ENCODE peak calls at places on chromosomes 1 and 21, in nine cellular contexts. One of them, this sample, is unnamed.

GRCh38 chr1:220691039-220691684 is 999 bp downstream of the C1orf115 start:
- DNase-seq in B cell: no peak
- DNase-seq in endothelial cell: no peak
- DNase-seq in cardiac fibroblast: no peak
- DNase-seq in lower leg skin: no peak
- DNase-seq in left lung: no peak
- DNase-seq in AG10803: no peak
- DNase-seq in type B pancreatic cell: no peak
- DNase-seq in neural crest cell: no peak
- DNase-seq in this sample: no peak

GRCh38 chr1:234256359-234256758 is 116.9 kb upstream of the COA6 start:
- DNase-seq in type B pancreatic cell: no peak
- DNase-seq in left lung: no peak
- DNase-seq in lower leg skin: no peak
- DNase-seq in neural crest cell: no peak
- DNase-seq in B cell: no peak
- DNase-seq in cardiac fibroblast: peak
- DNase-seq in endothelial cell: no peak
- DNase-seq in AG10803: peak
- DNase-seq in this sample: no peak

GRCh38 chr1:172143384-172144025 is 277.0 kb upstream of the C1orf105 start:
- DNase-seq in endothelial cell: no peak
- DNase-seq in AG10803: peak
- DNase-seq in B cell: no peak
- DNase-seq in type B pancreatic cell: no peak
- DNase-seq in left lung: no peak
- DNase-seq in neural crest cell: no peak
- DNase-seq in lower leg skin: no peak
- DNase-seq in cardiac fibroblast: peak
- DNase-seq in this sample: no peak

GRCh38 chr1:161009602-161010211 is 11.2 kb downstream of the F11R start:
- DNase-seq in cardiac fibroblast: no peak
- DNase-seq in left lung: no peak
- DNase-seq in AG10803: no peak
- DNase-seq in B cell: no peak
- DNase-seq in neural crest cell: no peak
- DNase-seq in type B pancreatic cell: no peak
- DNase-seq in endothelial cell: no peak
- DNase-seq in lower leg skin: no peak
- DNase-seq in this sample: no peak

GRCh38 chr1:153384996-153385580 is 5.8 kb downstream of the S100A8 start:
- DNase-seq in lower leg skin: no peak
- DNase-seq in AG10803: no peak
- DNase-seq in B cell: no peak
- DNase-seq in neural crest cell: no peak
- DNase-seq in cardiac fibroblast: no peak
- DNase-seq in endothelial cell: no peak
- DNase-seq in left lung: no peak
- DNase-seq in type B pancreatic cell: peak
- DNase-seq in this sample: no peak

GRCh38 chr1:179143332-179143731 is 61.5 kb downstream of the TOR3A start:
- DNase-seq in AG10803: peak
- DNase-seq in endothelial cell: no peak
- DNase-seq in lower leg skin: no peak
- DNase-seq in neural crest cell: no peak
- DNase-seq in cardiac fibroblast: peak
- DNase-seq in left lung: no peak
- DNase-seq in type B pancreatic cell: no peak
- DNase-seq in B cell: no peak
- DNase-seq in this sample: no peak

GRCh38 chr21:15730484-15731242 is 881 bp downstream of the USP25 start:
- DNase-seq in endothelial cell: no peak
- DNase-seq in cardiac fibroblast: peak
- DNase-seq in type B pancreatic cell: no peak
- DNase-seq in B cell: no peak
- DNase-seq in lower leg skin: no peak
- DNase-seq in left lung: no peak
- DNase-seq in neural crest cell: no peak
- DNase-seq in AG10803: no peak
- DNase-seq in this sample: peak

GRCh38 chr1:165645654-165646366 is 14.8 kb downstream of the MGST3 start:
- DNase-seq in endothelial cell: no peak
- DNase-seq in cardiac fibroblast: no peak
- DNase-seq in neural crest cell: no peak
- DNase-seq in B cell: no peak
- DNase-seq in type B pancreatic cell: no peak
- DNase-seq in lower leg skin: no peak
- DNase-seq in left lung: no peak
- DNase-seq in AG10803: no peak
- DNase-seq in this sample: no peak

GRCh38 chr1:232952514-232953175 is 2.2 kb downstream of the NTPCR start:
- DNase-seq in lower leg skin: peak
- DNase-seq in left lung: no peak
- DNase-seq in AG10803: peak
- DNase-seq in type B pancreatic cell: no peak
- DNase-seq in B cell: peak
- DNase-seq in endothelial cell: peak
- DNase-seq in cardiac fibroblast: peak
- DNase-seq in neural crest cell: peak
- DNase-seq in this sample: no peak

GRCh38 chr1:71859806-71860205 is 422.5 kb downstream of the NEGR1 start:
- DNase-seq in type B pancreatic cell: no peak
- DNase-seq in AG10803: no peak
- DNase-seq in cardiac fibroblast: no peak
- DNase-seq in endothelial cell: no peak
- DNase-seq in neural crest cell: no peak
- DNase-seq in left lung: no peak
- DNase-seq in lower leg skin: no peak
- DNase-seq in B cell: no peak
- DNase-seq in this sample: no peak

GRCh38 chr21:27382404-27382803 is 415.5 kb upstream of the ADAMTS5 start:
- DNase-seq in neural crest cell: no peak
- DNase-seq in cardiac fibroblast: peak
- DNase-seq in B cell: no peak
- DNase-seq in type B pancreatic cell: no peak
- DNase-seq in endothelial cell: no peak
- DNase-seq in lower leg skin: no peak
- DNase-seq in left lung: no peak
- DNase-seq in AG10803: no peak
- DNase-seq in this sample: no peak

DNA sequence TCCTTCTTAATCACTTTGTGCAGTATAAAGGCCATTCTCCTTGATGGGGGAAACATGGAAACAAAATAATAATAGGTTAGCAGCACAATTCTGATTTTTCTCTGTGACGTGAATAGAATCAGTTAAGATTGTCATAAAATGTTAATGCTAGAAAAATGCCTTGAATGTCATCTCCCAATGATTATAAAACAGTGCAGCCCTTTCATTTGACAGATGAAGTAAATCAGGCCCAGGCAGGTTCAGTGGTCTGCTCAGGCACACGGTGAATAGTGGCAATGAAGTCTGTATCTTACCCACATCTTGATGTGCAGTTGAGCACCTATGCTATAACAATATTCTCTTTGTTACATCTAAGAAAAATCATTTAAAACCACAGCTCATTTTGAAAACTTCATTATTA is 32.2 kb upstream of the ZNF281 start:
- DNase-seq in endothelial cell: no peak
- DNase-seq in B cell: no peak
- DNase-seq in neural crest cell: no peak
- DNase-seq in lower leg skin: no peak
- DNase-seq in AG10803: no peak
- DNase-seq in cardiac fibroblast: no peak
- DNase-seq in type B pancreatic cell: no peak
- DNase-seq in left lung: no peak
- DNase-seq in this sample: no peak
- TF ChIP-seq CTCF in endothelial cell: no peak
- TF ChIP-seq CTCF in B cell: no peak
- TF ChIP-seq CTCF in neural crest cell: no peak
- TF ChIP-seq CTCF in lower leg skin: no peak
- TF ChIP-seq CTCF in AG10803: no peak
- TF ChIP-seq CTCF in cardiac fibroblast: no peak
- TF ChIP-seq CTCF in type B pancreatic cell: no peak
- TF ChIP-seq CTCF in left lung: no peak
- TF ChIP-seq CTCF in this sample: no peak

GRCh38 chr1:2802421-2802961 is 998 bp upstream of the TTC34 start:
- DNase-seq in endothelial cell: no peak
- DNase-seq in cardiac fibroblast: no peak
- DNase-seq in B cell: no peak
- DNase-seq in left lung: no peak
- DNase-seq in neural crest cell: no peak
- DNase-seq in lower leg skin: no peak
- DNase-seq in AG10803: no peak
- DNase-seq in type B pancreatic cell: no peak
- DNase-seq in this sample: no peak

GRCh38 chr1:2801046-2801445 is 447 bp downstream of the TTC34 start:
- DNase-seq in neural crest cell: no peak
- DNase-seq in cardiac fibroblast: no peak
- DNase-seq in type B pancreatic cell: no peak
- DNase-seq in left lung: no peak
- DNase-seq in lower leg skin: no peak
- DNase-seq in AG10803: no peak
- DNase-seq in B cell: no peak
- DNase-seq in endothelial cell: no peak
- DNase-seq in this sample: no peak

GRCh38 chr1:2800664-2801045 is 838 bp downstream of the TTC34 start:
- DNase-seq in type B pancreatic cell: no peak
- DNase-seq in endothelial cell: no peak
- DNase-seq in neural crest cell: no peak
- DNase-seq in B cell: no peak
- DNase-seq in AG10803: no peak
- DNase-seq in lower leg skin: no peak
- DNase-seq in cardiac fibroblast: no peak
- DNase-seq in left lung: no peak
- DNase-seq in this sample: no peak

GRCh38 chr1:2803086-2803930 is 1.8 kb upstream of the TTC34 start:
- DNase-seq in neural crest cell: no peak
- DNase-seq in type B pancreatic cell: no peak
- DNase-seq in B cell: no peak
- DNase-seq in AG10803: no peak
- DNase-seq in cardiac fibroblast: no peak
- DNase-seq in left lung: no peak
- DNase-seq in lower leg skin: no peak
- DNase-seq in endothelial cell: no peak
- DNase-seq in this sample: no peak

DNA sequence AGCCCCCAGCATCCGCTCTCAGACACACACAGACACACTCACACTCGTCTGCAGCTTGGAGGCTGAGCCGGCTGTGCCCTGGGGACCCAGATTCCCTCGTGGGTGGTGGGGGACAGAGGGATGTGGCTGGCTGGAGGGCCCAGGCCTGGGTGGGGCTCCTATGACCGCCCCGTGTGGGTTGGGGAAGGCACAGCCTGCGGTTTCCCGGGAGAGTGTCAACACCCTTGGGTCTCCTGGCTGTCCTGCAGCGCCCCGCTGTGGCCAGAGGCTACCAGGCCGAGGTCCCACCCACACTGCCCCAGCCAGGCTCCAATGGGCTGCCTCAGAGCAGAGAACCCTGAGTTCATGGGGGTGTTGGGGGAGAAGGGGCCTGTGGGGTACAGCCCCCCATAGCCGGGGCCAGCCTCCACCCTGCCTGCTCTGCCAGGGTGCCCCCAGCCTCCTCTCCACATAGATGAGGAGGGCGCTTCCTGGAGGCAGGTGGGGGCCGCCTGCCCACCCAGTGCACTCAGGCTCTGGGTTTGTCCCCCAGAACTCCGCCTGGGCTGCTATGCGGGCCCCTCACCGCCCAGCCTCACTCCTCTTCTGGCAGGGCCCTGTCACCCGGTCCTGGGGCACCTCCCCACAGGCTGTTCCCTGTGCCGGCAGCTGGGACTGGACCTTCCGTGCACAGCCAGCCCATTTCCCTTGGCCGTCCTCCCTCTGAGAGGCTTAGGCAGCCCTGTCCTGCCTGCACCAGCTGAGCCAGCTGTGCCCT is at the start of gene TTC34:
- DNase-seq in cardiac fibroblast: no peak
- DNase-seq in neural crest cell: no peak
- DNase-seq in lower leg skin: no peak
- DNase-seq in type B pancreatic cell: no peak
- DNase-seq in B cell: no peak
- DNase-seq in AG10803: no peak
- DNase-seq in endothelial cell: peak
- DNase-seq in left lung: no peak
- DNase-seq in this sample: peak
- TF ChIP-seq CTCF in cardiac fibroblast: no peak
- TF ChIP-seq CTCF in neural crest cell: no peak
- TF ChIP-seq CTCF in lower leg skin: no peak
- TF ChIP-seq CTCF in type B pancreatic cell: no peak
- TF ChIP-seq CTCF in B cell: peak
- TF ChIP-seq CTCF in AG10803: no peak
- TF ChIP-seq CTCF in endothelial cell: peak
- TF ChIP-seq CTCF in left lung: peak
- TF ChIP-seq CTCF in this sample: peak

GRCh38 chr1:216793303-216793702 is 70.1 kb upstream of the ESRRG start:
- DNase-seq in AG10803: no peak
- DNase-seq in cardiac fibroblast: no peak
- DNase-seq in B cell: no peak
- DNase-seq in left lung: no peak
- DNase-seq in endothelial cell: no peak
- DNase-seq in type B pancreatic cell: no peak
- DNase-seq in lower leg skin: no peak
- DNase-seq in neural crest cell: no peak
- DNase-seq in this sample: no peak
- TF ChIP-seq CTCF in AG10803: no peak
- TF ChIP-seq CTCF in cardiac fibroblast: no peak
- TF ChIP-seq CTCF in B cell: no peak
- TF ChIP-seq CTCF in left lung: no peak
- TF ChIP-seq CTCF in endothelial cell: no peak
- TF ChIP-seq CTCF in type B pancreatic cell: no peak
- TF ChIP-seq CTCF in lower leg skin: no peak
- TF ChIP-seq CTCF in neural crest cell: no peak
- TF ChIP-seq CTCF in this sample: no peak

GRCh38 chr1:1510912-1511532 is 940 bp upstream of the ATAD3A start:
- DNase-seq in left lung: no peak
- DNase-seq in cardiac fibroblast: peak
- DNase-seq in B cell: no peak
- DNase-seq in endothelial cell: no peak
- DNase-seq in lower leg skin: no peak
- DNase-seq in type B pancreatic cell: no peak
- DNase-seq in neural crest cell: no peak
- DNase-seq in AG10803: no peak
- DNase-seq in this sample: no peak
- TF ChIP-seq CTCF in left lung: no peak
- TF ChIP-seq CTCF in cardiac fibroblast: no peak
- TF ChIP-seq CTCF in B cell: no peak
- TF ChIP-seq CTCF in endothelial cell: no peak
- TF ChIP-seq CTCF in lower leg skin: no peak
- TF ChIP-seq CTCF in type B pancreatic cell: peak
- TF ChIP-seq CTCF in neural crest cell: peak
- TF ChIP-seq CTCF in AG10803: peak
- TF ChIP-seq CTCF in this sample: no peak

GRCh38 chr1:237386362-237387143 is 344.6 kb downstream of the RYR2 start:
- DNase-seq in cardiac fibroblast: peak
- DNase-seq in type B pancreatic cell: no peak
- DNase-seq in left lung: no peak
- DNase-seq in lower leg skin: no peak
- DNase-seq in AG10803: peak
- DNase-seq in endothelial cell: no peak
- DNase-seq in neural crest cell: no peak
- DNase-seq in B cell: no peak
- DNase-seq in this sample: no peak
- TF ChIP-seq CTCF in cardiac fibroblast: peak
- TF ChIP-seq CTCF in type B pancreatic cell: peak
- TF ChIP-seq CTCF in left lung: peak
- TF ChIP-seq CTCF in lower leg skin: no peak
- TF ChIP-seq CTCF in AG10803: peak
- TF ChIP-seq CTCF in endothelial cell: peak
- TF ChIP-seq CTCF in neural crest cell: peak
- TF ChIP-seq CTCF in B cell: peak
- TF ChIP-seq CTCF in this sample: peak

This sample was measured in natural killer cell.